ENCODE peak calls at places on chromosome 6, in eight cellular contexts. One of them, this sample, is unnamed.

GRCh38 chr6:11918739-11919605 is 93.1 kb upstream of the HIVEP1 start:
- DNase-seq in glutamatergic neuron: no peak
- DNase-seq in activated CD8-positive, alpha-beta T cell treated with anti-CD3 and anti-CD28 coated beads for 36 hours: no peak
- DNase-seq in AG10803: no peak
- DNase-seq in CD8-positive, alpha-beta T cell: no peak
- DNase-seq in Peyer's patch: no peak
- DNase-seq in nephron progenitor cell: no peak
- DNase-seq in right lobe of liver: no peak
- DNase-seq in this sample: no peak

GRCh38 chr6:158529629-158530028 is 30.3 kb upstream of the TMEM181 start:
- DNase-seq in glutamatergic neuron: no peak
- DNase-seq in activated CD8-positive, alpha-beta T cell treated with anti-CD3 and anti-CD28 coated beads for 36 hours: no peak
- DNase-seq in AG10803: no peak
- DNase-seq in CD8-positive, alpha-beta T cell: no peak
- DNase-seq in Peyer's patch: no peak
- DNase-seq in nephron progenitor cell: no peak
- DNase-seq in right lobe of liver: no peak
- DNase-seq in this sample: peak

GRCh38 chr6:158863646-158864045 is 44.5 kb upstream of the EZR start:
- DNase-seq in glutamatergic neuron: no peak
- DNase-seq in activated CD8-positive, alpha-beta T cell treated with anti-CD3 and anti-CD28 coated beads for 36 hours: no peak
- DNase-seq in AG10803: peak
- DNase-seq in CD8-positive, alpha-beta T cell: no peak
- DNase-seq in Peyer's patch: no peak
- DNase-seq in nephron progenitor cell: no peak
- DNase-seq in right lobe of liver: no peak
- DNase-seq in this sample: no peak

GRCh38 chr6:17220040-17220439 is 61.1 kb upstream of the RBM24 start:
- DNase-seq in glutamatergic neuron: no peak
- DNase-seq in activated CD8-positive, alpha-beta T cell treated with anti-CD3 and anti-CD28 coated beads for 36 hours: no peak
- DNase-seq in AG10803: no peak
- DNase-seq in CD8-positive, alpha-beta T cell: no peak
- DNase-seq in Peyer's patch: no peak
- DNase-seq in nephron progenitor cell: no peak
- DNase-seq in right lobe of liver: no peak
- DNase-seq in this sample: no peak

GRCh38 chr6:74946961-74947360 is 258.9 kb downstream of the COL12A1 start:
- DNase-seq in glutamatergic neuron: no peak
- DNase-seq in activated CD8-positive, alpha-beta T cell treated with anti-CD3 and anti-CD28 coated beads for 36 hours: no peak
- DNase-seq in AG10803: peak
- DNase-seq in CD8-positive, alpha-beta T cell: no peak
- DNase-seq in Peyer's patch: no peak
- DNase-seq in nephron progenitor cell: no peak
- DNase-seq in right lobe of liver: no peak
- DNase-seq in this sample: no peak

GRCh38 chr6:100283288-100283687 is 181.4 kb downstream of the SIM1 start:
- DNase-seq in glutamatergic neuron: no peak
- DNase-seq in activated CD8-positive, alpha-beta T cell treated with anti-CD3 and anti-CD28 coated beads for 36 hours: no peak
- DNase-seq in AG10803: peak
- DNase-seq in CD8-positive, alpha-beta T cell: no peak
- DNase-seq in Peyer's patch: no peak
- DNase-seq in nephron progenitor cell: no peak
- DNase-seq in right lobe of liver: no peak
- DNase-seq in this sample: no peak

GRCh38 chr6:158854214-158855101 is 35.3 kb upstream of the EZR start:
- DNase-seq in glutamatergic neuron: no peak
- DNase-seq in activated CD8-positive, alpha-beta T cell treated with anti-CD3 and anti-CD28 coated beads for 36 hours: peak
- DNase-seq in AG10803: peak
- DNase-seq in CD8-positive, alpha-beta T cell: no peak
- DNase-seq in Peyer's patch: no peak
- DNase-seq in nephron progenitor cell: no peak
- DNase-seq in right lobe of liver: no peak
- DNase-seq in this sample: no peak

GRCh38 chr6:815348-815738 is 122.4 kb upstream of the EXOC2 start:
- DNase-seq in glutamatergic neuron: peak
- DNase-seq in activated CD8-positive, alpha-beta T cell treated with anti-CD3 and anti-CD28 coated beads for 36 hours: no peak
- DNase-seq in AG10803: no peak
- DNase-seq in CD8-positive, alpha-beta T cell: no peak
- DNase-seq in Peyer's patch: no peak
- DNase-seq in nephron progenitor cell: peak
- DNase-seq in right lobe of liver: no peak
- DNase-seq in this sample: no peak

GRCh38 chr6:5569491-5569890 is 308.2 kb downstream of the FARS2 start:
- DNase-seq in glutamatergic neuron: no peak
- DNase-seq in activated CD8-positive, alpha-beta T cell treated with anti-CD3 and anti-CD28 coated beads for 36 hours: no peak
- DNase-seq in AG10803: no peak
- DNase-seq in CD8-positive, alpha-beta T cell: no peak
- DNase-seq in Peyer's patch: no peak
- DNase-seq in nephron progenitor cell: no peak
- DNase-seq in right lobe of liver: no peak
- DNase-seq in this sample: no peak

GRCh38 chr6:111124406-111124805 is 37.1 kb downstream of the SLC16A10 start:
- DNase-seq in glutamatergic neuron: no peak
- DNase-seq in activated CD8-positive, alpha-beta T cell treated with anti-CD3 and anti-CD28 coated beads for 36 hours: no peak
- DNase-seq in AG10803: no peak
- DNase-seq in CD8-positive, alpha-beta T cell: no peak
- DNase-seq in Peyer's patch: no peak
- DNase-seq in nephron progenitor cell: no peak
- DNase-seq in right lobe of liver: no peak
- DNase-seq in this sample: no peak

GRCh38 chr6:5202941-5203340 is 57.8 kb downstream of the LYRM4 start:
- DNase-seq in glutamatergic neuron: no peak
- DNase-seq in activated CD8-positive, alpha-beta T cell treated with anti-CD3 and anti-CD28 coated beads for 36 hours: no peak
- DNase-seq in AG10803: no peak
- DNase-seq in CD8-positive, alpha-beta T cell: no peak
- DNase-seq in Peyer's patch: no peak
- DNase-seq in nephron progenitor cell: no peak
- DNase-seq in right lobe of liver: no peak
- DNase-seq in this sample: no peak

GRCh38 chr6:169689247-169689646 is 12.6 kb downstream of the WDR27 start:
- DNase-seq in glutamatergic neuron: no peak
- DNase-seq in activated CD8-positive, alpha-beta T cell treated with anti-CD3 and anti-CD28 coated beads for 36 hours: no peak
- DNase-seq in AG10803: peak
- DNase-seq in CD8-positive, alpha-beta T cell: no peak
- DNase-seq in Peyer's patch: no peak
- DNase-seq in nephron progenitor cell: no peak
- DNase-seq in right lobe of liver: no peak
- DNase-seq in this sample: no peak

DNA sequence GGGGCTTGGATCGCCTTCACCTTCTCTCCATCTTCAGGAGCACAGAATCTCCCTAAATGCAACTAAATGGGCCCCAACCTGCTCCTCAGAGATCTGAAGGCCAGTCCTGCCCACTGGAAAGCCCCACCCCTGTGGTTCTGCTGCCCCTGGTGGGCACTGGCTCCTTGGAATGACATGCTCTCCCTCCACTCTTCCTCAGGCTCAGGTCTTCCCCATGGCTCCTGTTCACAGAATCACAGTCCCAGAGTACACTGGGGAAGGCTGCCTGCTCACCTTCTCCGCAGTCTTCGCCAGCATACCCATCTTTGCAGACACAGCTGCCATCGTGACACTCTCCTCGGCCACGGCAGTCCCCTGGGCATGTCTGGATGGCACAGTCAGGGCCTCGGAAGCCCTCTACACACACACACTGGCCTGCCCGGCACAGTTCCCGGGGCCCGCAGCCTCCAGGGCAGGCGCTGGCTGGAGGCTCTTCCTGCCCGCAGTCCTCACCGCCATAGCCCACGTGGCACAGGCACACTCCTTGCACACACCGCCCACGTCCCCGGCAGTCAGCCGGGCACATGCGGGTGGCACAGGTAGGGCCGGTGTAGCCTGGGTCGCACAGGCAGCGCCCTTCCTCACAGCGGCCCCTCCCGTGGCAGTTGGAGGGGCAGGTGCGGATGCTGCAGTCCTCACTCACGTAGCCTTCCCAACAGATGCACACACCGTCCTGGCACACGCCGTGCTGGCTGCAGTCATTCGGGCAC is 13.6 kb downstream of the TNXB start:
- DNase-seq in glutamatergic neuron: no peak
- DNase-seq in activated CD8-positive, alpha-beta T cell treated with anti-CD3 and anti-CD28 coated beads for 36 hours: no peak
- DNase-seq in AG10803: no peak
- DNase-seq in CD8-positive, alpha-beta T cell: no peak
- DNase-seq in Peyer's patch: no peak
- DNase-seq in nephron progenitor cell: no peak
- DNase-seq in right lobe of liver: no peak
- DNase-seq in this sample: no peak
- TF ChIP-seq CTCF in glutamatergic neuron: no peak
- TF ChIP-seq CTCF in activated CD8-positive, alpha-beta T cell treated with anti-CD3 and anti-CD28 coated beads for 36 hours: no peak
- TF ChIP-seq CTCF in AG10803: no peak
- TF ChIP-seq CTCF in CD8-positive, alpha-beta T cell: no peak
- TF ChIP-seq CTCF in Peyer's patch: no peak
- TF ChIP-seq CTCF in nephron progenitor cell: no peak
- TF ChIP-seq CTCF in right lobe of liver: no peak
- TF ChIP-seq CTCF in this sample: no peak

DNA sequence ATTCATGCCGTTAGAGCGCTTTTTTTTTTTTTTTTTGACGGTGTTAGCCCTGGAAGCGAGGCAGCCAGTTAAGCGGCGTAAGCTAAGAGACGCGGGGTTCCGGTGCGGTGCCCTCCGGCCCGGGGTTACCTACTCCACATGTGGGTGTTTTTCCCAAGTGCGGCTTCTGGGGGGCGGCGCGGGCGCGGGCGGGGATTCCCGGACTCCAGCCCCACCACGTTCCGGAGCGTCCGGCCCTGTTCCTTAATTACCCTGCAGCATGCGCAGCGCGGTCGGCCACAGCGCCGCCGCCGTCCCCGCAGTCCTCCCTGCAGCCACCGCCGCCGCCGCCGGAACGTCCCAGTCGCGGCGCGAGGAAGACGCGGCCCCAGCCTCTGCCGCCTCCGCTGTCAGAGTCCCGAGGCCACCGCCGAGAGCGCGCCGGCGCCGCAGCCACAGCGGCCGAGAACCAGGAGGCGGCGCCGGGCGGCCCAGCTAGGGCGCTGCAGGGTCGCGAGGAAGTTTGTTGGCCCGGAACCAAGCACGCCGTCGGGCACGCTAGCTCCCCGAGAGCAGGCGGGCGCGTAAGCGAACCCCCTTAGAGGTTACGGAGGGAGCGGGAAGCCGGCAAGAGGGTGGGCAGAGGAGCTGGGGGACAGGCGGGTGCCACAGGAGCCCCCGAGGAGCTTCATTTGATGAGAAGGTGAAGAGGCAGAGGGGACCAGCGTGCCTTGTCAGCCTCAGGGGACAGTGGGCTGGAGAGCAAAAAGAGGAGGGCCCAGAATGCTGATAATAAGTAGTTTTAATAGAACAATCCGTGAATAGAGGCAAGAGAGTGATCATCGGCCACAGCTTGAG is 937 bp downstream of the COL19A1 start:
- DNase-seq in glutamatergic neuron: peak
- DNase-seq in activated CD8-positive, alpha-beta T cell treated with anti-CD3 and anti-CD28 coated beads for 36 hours: peak
- DNase-seq in AG10803: peak
- DNase-seq in CD8-positive, alpha-beta T cell: peak
- DNase-seq in Peyer's patch: peak
- DNase-seq in nephron progenitor cell: peak
- DNase-seq in right lobe of liver: peak
- DNase-seq in this sample: peak
- TF ChIP-seq CTCF in glutamatergic neuron: no peak
- TF ChIP-seq CTCF in activated CD8-positive, alpha-beta T cell treated with anti-CD3 and anti-CD28 coated beads for 36 hours: no peak
- TF ChIP-seq CTCF in AG10803: no peak
- TF ChIP-seq CTCF in CD8-positive, alpha-beta T cell: no peak
- TF ChIP-seq CTCF in Peyer's patch: no peak
- TF ChIP-seq CTCF in nephron progenitor cell: peak
- TF ChIP-seq CTCF in right lobe of liver: peak
- TF ChIP-seq CTCF in this sample: peak

GRCh38 chr6:73079611-73079955 is 145.7 kb downstream of the KHDC1L start:
- DNase-seq in glutamatergic neuron: no peak
- DNase-seq in activated CD8-positive, alpha-beta T cell treated with anti-CD3 and anti-CD28 coated beads for 36 hours: no peak
- DNase-seq in AG10803: peak
- DNase-seq in CD8-positive, alpha-beta T cell: no peak
- DNase-seq in Peyer's patch: no peak
- DNase-seq in nephron progenitor cell: no peak
- DNase-seq in right lobe of liver: no peak
- DNase-seq in this sample: no peak
- TF ChIP-seq CTCF in glutamatergic neuron: no peak
- TF ChIP-seq CTCF in activated CD8-positive, alpha-beta T cell treated with anti-CD3 and anti-CD28 coated beads for 36 hours: no peak
- TF ChIP-seq CTCF in AG10803: no peak
- TF ChIP-seq CTCF in CD8-positive, alpha-beta T cell: no peak
- TF ChIP-seq CTCF in Peyer's patch: no peak
- TF ChIP-seq CTCF in nephron progenitor cell: no peak
- TF ChIP-seq CTCF in right lobe of liver: no peak
- TF ChIP-seq CTCF in this sample: no peak

DNA sequence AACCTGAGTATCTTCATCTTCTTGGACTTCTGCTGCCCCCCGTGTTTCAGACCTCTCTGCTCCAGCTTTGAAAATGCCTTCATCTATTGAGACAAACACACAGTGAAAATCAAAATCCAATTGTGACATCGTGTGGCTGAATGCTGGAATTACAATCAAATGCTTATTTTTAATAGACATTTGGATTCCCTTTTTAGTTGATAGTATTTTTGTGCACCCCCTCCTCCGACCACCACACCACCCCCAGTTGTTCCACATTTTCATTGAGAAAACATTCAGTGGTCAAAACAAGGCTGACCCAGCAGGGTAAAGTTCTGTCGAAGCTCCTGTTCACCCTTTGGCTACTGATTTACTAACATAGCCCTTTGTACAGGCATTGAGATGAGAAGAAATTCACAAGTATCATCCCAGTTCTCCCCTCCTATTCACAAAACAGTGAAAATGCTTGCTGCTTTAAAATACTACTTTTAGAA is 79.0 kb downstream of the NRSN1 start:
- DNase-seq in glutamatergic neuron: no peak
- DNase-seq in activated CD8-positive, alpha-beta T cell treated with anti-CD3 and anti-CD28 coated beads for 36 hours: peak
- DNase-seq in AG10803: peak
- DNase-seq in CD8-positive, alpha-beta T cell: no peak
- DNase-seq in Peyer's patch: no peak
- DNase-seq in nephron progenitor cell: peak
- DNase-seq in right lobe of liver: no peak
- DNase-seq in this sample: no peak
- TF ChIP-seq CTCF in glutamatergic neuron: peak
- TF ChIP-seq CTCF in activated CD8-positive, alpha-beta T cell treated with anti-CD3 and anti-CD28 coated beads for 36 hours: peak
- TF ChIP-seq CTCF in AG10803: peak
- TF ChIP-seq CTCF in CD8-positive, alpha-beta T cell: peak
- TF ChIP-seq CTCF in Peyer's patch: peak
- TF ChIP-seq CTCF in nephron progenitor cell: peak
- TF ChIP-seq CTCF in right lobe of liver: peak
- TF ChIP-seq CTCF in this sample: peak

GRCh38 chr6:108020438-108021116 is 54.0 kb downstream of the OSTM1 start:
- DNase-seq in glutamatergic neuron: no peak
- DNase-seq in activated CD8-positive, alpha-beta T cell treated with anti-CD3 and anti-CD28 coated beads for 36 hours: no peak
- DNase-seq in AG10803: no peak
- DNase-seq in CD8-positive, alpha-beta T cell: no peak
- DNase-seq in Peyer's patch: no peak
- DNase-seq in nephron progenitor cell: no peak
- DNase-seq in right lobe of liver: no peak
- DNase-seq in this sample: no peak
- TF ChIP-seq CTCF in glutamatergic neuron: no peak
- TF ChIP-seq CTCF in activated CD8-positive, alpha-beta T cell treated with anti-CD3 and anti-CD28 coated beads for 36 hours: no peak
- TF ChIP-seq CTCF in AG10803: no peak
- TF ChIP-seq CTCF in CD8-positive, alpha-beta T cell: no peak
- TF ChIP-seq CTCF in Peyer's patch: no peak
- TF ChIP-seq CTCF in nephron progenitor cell: no peak
- TF ChIP-seq CTCF in right lobe of liver: no peak
- TF ChIP-seq CTCF in this sample: no peak

GRCh38 chr6:85864453-85865401 is 222.0 kb upstream of the SYNCRIP start:
- DNase-seq in glutamatergic neuron: no peak
- DNase-seq in activated CD8-positive, alpha-beta T cell treated with anti-CD3 and anti-CD28 coated beads for 36 hours: no peak
- DNase-seq in AG10803: peak
- DNase-seq in CD8-positive, alpha-beta T cell: no peak
- DNase-seq in Peyer's patch: no peak
- DNase-seq in nephron progenitor cell: no peak
- DNase-seq in right lobe of liver: no peak
- DNase-seq in this sample: no peak
- TF ChIP-seq CTCF in glutamatergic neuron: no peak
- TF ChIP-seq CTCF in activated CD8-positive, alpha-beta T cell treated with anti-CD3 and anti-CD28 coated beads for 36 hours: no peak
- TF ChIP-seq CTCF in AG10803: peak
- TF ChIP-seq CTCF in CD8-positive, alpha-beta T cell: no peak
- TF ChIP-seq CTCF in Peyer's patch: no peak
- TF ChIP-seq CTCF in nephron progenitor cell: no peak
- TF ChIP-seq CTCF in right lobe of liver: no peak
- TF ChIP-seq CTCF in this sample: no peak